ENCODE peak calls at places on chromosome 14, in ten cellular contexts. E is CD8-positive, alpha-beta T cell; A is ovary; N is thoracic aorta; H is H9; Y is mammary epithelial cell; L is left ventricle myocardium inferior; Q is fibroblast of lung; T is IMR-90; P is brain microvascular endothelial cell. I is an unnamed sample. For H3K27me3, the result is how much of the 10 kb centered on the place peaks cover.

GRCh38 chr14:65131176-65131765 is 29.0 kb upstream of the MAX start:
- DNase-seq in N (no peak), L (no peak), Q (peak), P (peak), H (no peak), E (no peak), A (no peak), T (peak), Y (peak), I (no peak)

GRCh38 chr14:90330203-90331196 is 1.2 kb downstream of the NRDE2 start:
- DNase-seq in E (no peak), N (no peak), H (no peak), T (no peak), A (no peak), L (no peak), Q (no peak), P (no peak), Y (no peak), I (no peak)

GRCh38 chr14:76377675-76378074 is 1.7 kb downstream of the ESRRB start:
- DNase-seq in N (no peak), E (no peak), P (no peak), A (no peak), T (no peak), Y (no peak), Q (no peak), L (no peak), H (no peak), I (no peak)

GRCh38 chr14:63795532-63795931 is 57.3 kb upstream of the SYNE2 start:
- DNase-seq in A (no peak), H (no peak), Y (no peak), L (no peak), T (no peak), P (no peak), Q (no peak), N (no peak), E (no peak), I (no peak)

GRCh38 chr14:89740241-89740640 is 214.3 kb downstream of the EFCAB11 start:
- DNase-seq in E (no peak), Q (no peak), N (no peak), Y (no peak), L (no peak), H (no peak), A (no peak), P (no peak), T (no peak), I (no peak)

GRCh38 chr14:105168496-105168978 is at the start of gene JAG2:
- DNase-seq in A (no peak), Y (peak), T (no peak), H (peak), N (no peak), P (peak), L (peak), Q (peak), E (peak), I (no peak)

GRCh38 chr14:101491841-101492240 is 69.5 kb upstream of the DIO3 start:
- DNase-seq in H (no peak), P (no peak), L (no peak), Y (no peak), A (peak), Q (no peak), T (no peak), E (no peak), N (no peak), I (no peak)

GRCh38 chr14:103141117-103141796 is 18.0 kb downstream of the TNFAIP2 start:
- DNase-seq in N (no peak), H (peak), A (no peak), E (no peak), P (no peak), L (no peak), Y (peak), T (peak), Q (peak), I (no peak)

GRCh38 chr14:105737504-105738246 is 211.3 kb downstream of the TMEM121 start:
- DNase-seq in Q (no peak), H (no peak), E (no peak), L (no peak), Y (no peak), P (no peak), A (no peak), T (no peak), N (no peak), I (no peak)

GRCh38 chr14:60777856-60778578 is 43.5 kb downstream of the MNAT1 start:
- DNase-seq in P (peak), Y (peak), Q (peak), E (no peak), T (peak), A (no peak), H (no peak), N (no peak), L (no peak), I (no peak)

GRCh38 chr14:55399183-55399582 is 12.4 kb downstream of the ATG14 start:
- DNase-seq in A (no peak), T (no peak), Y (no peak), P (no peak), N (no peak), Q (no peak), H (no peak), L (no peak), E (no peak), I (no peak)

GRCh38 chr14:95097385-95097784 is 59.9 kb downstream of the DICER1 start:
- DNase-seq in A (no peak), Q (peak), T (peak), P (no peak), L (no peak), Y (no peak), N (no peak), H (no peak), E (no peak), I (no peak)

GRCh38 chr14:35302211-35302528 is 10.0 kb downstream of the PSMA6 start:
- DNase-seq in Y (no peak), L (no peak), T (no peak), E (no peak), H (no peak), P (no peak), N (no peak), A (no peak), Q (no peak), I (no peak)

GRCh38 chr14:65403231-65403630 is 9.3 kb upstream of the FUT8 start:
- DNase-seq in T (no peak), H (no peak), P (no peak), Q (peak), Y (peak), N (no peak), L (no peak), A (no peak), E (no peak), I (no peak)

GRCh38 chr14:23114669-23115491 is 4.2 kb downstream of the CEBPE start:
- DNase-seq in L (no peak), Q (peak), A (no peak), P (peak), H (no peak), T (peak), E (no peak), N (peak), Y (peak), I (no peak)

GRCh38 chr14:52660325-52660724 is 35.0 kb downstream of the ERO1A start:
- DNase-seq in Q (no peak), Y (no peak), H (no peak), T (no peak), L (no peak), N (no peak), P (no peak), A (no peak), E (no peak), I (no peak)

GRCh38 chr14:61668267-61668666 is 27.0 kb upstream of the HIF1A start:
- DNase-seq in H (no peak), E (no peak), P (no peak), L (no peak), N (no peak), Y (peak), Q (no peak), A (no peak), T (no peak), I (no peak)

GRCh38 chr14:63604626-63605025 is 37.0 kb downstream of the WDR89 start:
- DNase-seq in Q (no peak), A (no peak), L (no peak), T (no peak), P (no peak), Y (no peak), H (no peak), N (no peak), E (no peak), I (no peak)

GRCh38 chr14:103534576-103535061 is 5.6 kb downstream of the TRMT61A start:
- DNase-seq in H (no peak), E (no peak), A (no peak), Q (no peak), P (no peak), L (no peak), Y (no peak), T (no peak), N (no peak), I (no peak)

GRCh38 chr14:95891742-95892141 is 15.1 kb downstream of the TUNAR start:
- DNase-seq in Q (peak), N (no peak), E (no peak), A (no peak), P (no peak), L (no peak), T (peak), H (no peak), Y (peak), I (no peak)

GRCh38 chr14:50801706-50802105 is 29.3 kb downstream of the NIN start:
- DNase-seq in T (peak), H (no peak), P (peak), Y (peak), E (no peak), A (no peak), Q (peak), L (no peak), N (no peak), I (no peak)

GRCh38 chr14:65258391-65258790 is 154.1 kb upstream of the FUT8 start:
- DNase-seq in N (no peak), T (peak), A (no peak), Q (peak), P (peak), H (no peak), Y (peak), E (no peak), L (no peak), I (no peak)

GRCh38 chr14:59882957-59883356 is 12.4 kb upstream of the RTN1 start:
- DNase-seq in H (no peak), T (no peak), E (no peak), Y (no peak), N (no peak), L (no peak), P (no peak), Q (no peak), A (no peak), I (no peak)

GRCh38 chr14:88592016-88592415 is 29.2 kb downstream of the ZC3H14 start:
- DNase-seq in L (no peak), N (no peak), H (no peak), A (no peak), Y (no peak), T (peak), Q (no peak), E (no peak), P (no peak), I (no peak)

GRCh38 chr14:22848391-22849164 is 12.2 kb downstream of the MMP14 start:
- DNase-seq in A (peak), N (peak), Y (peak), Q (peak), E (no peak), T (peak), L (peak), P (peak), H (peak), I (no peak)

GRCh38 chr14:75523771-75524171 is 1.5 kb downstream of the BATF start:
- DNase-seq in E (no peak), Y (no peak), H (no peak), T (peak), Q (no peak), N (no peak), P (no peak), L (no peak), A (no peak), I (no peak)

GRCh38 chr14:56199095-56199975 is 81.1 kb downstream of the PELI2 start:
- DNase-seq in A (no peak), Y (peak), L (no peak), P (peak), T (peak), H (no peak), E (no peak), N (no peak), Q (peak), I (no peak)

GRCh38 chr14:64720190-64720589 is 16.0 kb downstream of the PLEKHG3 start:
- DNase-seq in L (no peak), Y (peak), Q (peak), T (peak), E (no peak), A (no peak), P (peak), H (no peak), N (no peak), I (no peak)

GRCh38 chr14:60984225-60984624 is 3.2 kb downstream of the SLC38A6 start:
- DNase-seq in P (no peak), N (no peak), Q (no peak), T (no peak), A (no peak), E (no peak), L (no peak), H (no peak), Y (no peak), I (no peak)

GRCh38 chr14:94104731-94105130 is 5.8 kb upstream of the IFI27 start:
- DNase-seq in P (no peak), H (no peak), N (no peak), E (no peak), L (no peak), Y (no peak), T (no peak), A (no peak), Q (no peak), I (no peak)

GRCh38 chr14:23181946-23182345 is 1.5 kb downstream of the SLC7A8 start:
- DNase-seq in Q (no peak), N (no peak), L (no peak), Y (no peak), H (no peak), A (no peak), E (no peak), T (no peak), P (no peak), I (no peak)

GRCh38 chr14:28765907-28766504 is 581 bp upstream of the FOXG1 start:
- DNase-seq in A (peak), E (no peak), H (peak), P (no peak), N (no peak), Q (peak), Y (no peak), L (no peak), T (no peak), I (no peak)

GRCh38 chr14:104955396-104955770 is 22.8 kb downstream of the AHNAK2 start:
- DNase-seq in E (no peak), L (no peak), T (no peak), Y (no peak), H (no peak), P (no peak), Q (no peak), N (no peak), A (no peak), I (no peak)

GRCh38 chr14:67815573-67816235 is 686 bp downstream of the ZFYVE26 start:
- DNase-seq in L (no peak), Y (peak), N (no peak), Q (peak), A (no peak), E (no peak), P (peak), T (peak), H (no peak), I (no peak)

GRCh38 chr14:89276424-89276975 is 140.5 kb downstream of the FOXN3 start:
- DNase-seq in N (no peak), T (peak), Q (peak), H (no peak), E (peak), Y (peak), L (no peak), A (no peak), P (peak), I (no peak)

GRCh38 chr14:72432748-72433147 is 461.2 kb downstream of the DPF3 start:
- DNase-seq in L (no peak), P (no peak), Y (no peak), Q (no peak), H (no peak), A (no peak), N (no peak), T (no peak), E (no peak), I (no peak)

GRCh38 chr14:72434856-72435255 is 459.0 kb downstream of the DPF3 start:
- DNase-seq in P (no peak), N (no peak), A (no peak), L (no peak), Y (no peak), Q (no peak), H (no peak), E (no peak), T (no peak), I (no peak)

GRCh38 chr14:72433511-72433910 is 460.4 kb downstream of the DPF3 start:
- DNase-seq in A (no peak), E (no peak), L (no peak), T (peak), Y (peak), Q (peak), N (no peak), H (no peak), P (peak), I (no peak)

DNA sequence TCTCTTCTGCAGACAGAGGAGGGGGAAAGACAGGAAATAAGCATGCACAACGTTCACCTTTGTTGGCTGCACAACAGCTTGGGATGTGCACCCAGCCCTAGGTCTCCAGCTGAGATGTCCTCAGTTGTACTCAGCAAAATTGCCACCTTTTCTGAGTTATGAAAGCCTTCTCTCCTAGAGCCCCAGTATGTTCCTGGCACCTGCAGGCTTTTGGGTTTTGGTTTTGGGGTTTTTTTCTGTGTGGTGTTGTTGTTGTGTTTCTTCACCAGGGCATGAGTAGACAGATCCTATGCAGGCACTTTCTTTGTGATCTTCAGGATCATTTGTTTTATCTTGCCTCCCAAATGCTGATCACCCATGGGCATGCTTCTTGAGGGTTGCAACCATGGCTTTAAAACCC is 463.4 kb downstream of the DPF3 start:
- DNase-seq in A (no peak), E (no peak), H (no peak), Y (no peak), L (no peak), P (no peak), N (no peak), Q (no peak), T (no peak), I (no peak)
- H3K27ac ChIP-seq in A (no peak), E (no peak), H (no peak), Y (no peak), L (no peak), P (no peak), N (no peak), Q (no peak), T (no peak), I (no peak)

GRCh38 chr14:91354979-91355685 is 62.5 kb downstream of the CCDC88C start:
- DNase-seq in Q (no peak), A (no peak), E (no peak), L (no peak), Y (no peak), P (no peak), H (peak), T (no peak), N (no peak), I (no peak)
- TF ChIP-seq CTCF in Q (no peak), A (no peak), E (peak), L (peak), Y (peak), P (peak), H (peak), T (no peak), N (no peak), I (peak)

GRCh38 chr14:98966021-98966420 is 306.0 kb downstream of the BCL11B start:
- DNase-seq in H (no peak), N (no peak), P (no peak), A (no peak), L (no peak), E (no peak), T (no peak), Q (no peak), Y (peak), I (no peak)
- H3K27me3 ChIP-seq in H (under half), N (under half), P (under half), A (under half), L (half or more), E (under half), T (under half), Q (under half), Y (under half), I (under half)

GRCh38 chr14:91904483-91904882 is 37.1 kb upstream of the TC2N start:
- DNase-seq in T (no peak), P (no peak), A (no peak), L (no peak), Q (no peak), H (no peak), N (no peak), E (no peak), Y (no peak), I (no peak)
- H3K27ac ChIP-seq in T (no peak), P (no peak), A (no peak), L (peak), Q (no peak), H (no peak), N (peak), E (no peak), Y (no peak), I (no peak)

DNA sequence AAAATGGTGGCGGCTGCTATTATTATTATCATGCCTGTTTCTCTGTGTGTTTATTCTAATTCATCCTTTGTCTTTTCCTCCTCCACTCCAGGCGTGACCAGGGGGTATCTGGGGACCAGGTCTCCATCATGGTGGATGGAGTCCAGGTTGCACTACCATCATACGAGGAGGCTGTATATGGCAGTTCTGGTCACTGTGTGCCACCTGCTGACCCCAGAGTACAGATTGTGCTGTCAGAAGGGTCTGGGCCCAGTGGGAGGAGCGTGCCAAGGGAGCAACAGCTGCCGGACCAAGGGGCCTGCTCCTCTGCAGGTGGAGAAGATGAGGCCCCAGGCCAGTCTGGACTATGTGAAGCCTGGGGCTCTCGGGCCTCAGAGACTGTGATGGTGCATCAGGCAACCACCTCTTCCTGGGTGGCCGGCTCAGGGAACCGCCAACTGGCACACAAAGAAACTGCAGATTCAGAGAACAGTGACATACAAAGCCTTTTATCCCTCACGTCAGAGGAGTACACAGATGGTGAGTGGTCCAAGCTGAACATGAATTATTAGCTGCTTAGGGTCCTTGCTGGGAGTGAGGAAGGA is 58.3 kb upstream of the SRSF5 start:
- DNase-seq in H (peak), Q (no peak), Y (no peak), P (no peak), T (no peak), L (no peak), N (no peak), E (no peak), A (no peak), I (no peak)
- TF ChIP-seq CTCF in H (peak), Q (peak), Y (peak), P (peak), T (peak), L (no peak), N (no peak), E (no peak), A (no peak), I (peak)